ENCODE peak calls at places on chromosomes 2 and 18, in nine cellular contexts. Z is dorsolateral prefrontal cortex; S is astrocyte of the spinal cord; U is astrocyte of the cerebellum; H is CD8-positive, alpha-beta T cell; Q is bronchial epithelial cell; A is H9; J is endothelial cell; R is nephron progenitor cell. P is an unnamed sample.
A peak's percentile ranks its signal among the peaks of the same experiment; 100 is the strongest.

GRCh38 chr2:235964787-235965390 is 203.3 kb downstream of the GBX2 start:
- DNase-seq in S (no peak), U (no peak), H (no peak), J (no peak), A (peak; percentile 23), R (no peak), Z (no peak), Q (no peak), P (no peak)

GRCh38 chr18:50429207-50429948 is 54.5 kb downstream of the SKA1 start:
- DNase-seq in A (no peak), H (no peak), J (peak; percentile 26), R (no peak), Z (no peak), U (peak; percentile 3), S (peak; percentile 32), Q (peak; percentile 44), P (no peak)

GRCh38 chr2:12732663-12733062 is 15.9 kb downstream of the TRIB2 start:
- DNase-seq in Q (no peak), S (no peak), J (no peak), H (no peak), Z (no peak), R (no peak), U (no peak), A (no peak), P (no peak)

GRCh38 chr2:71669058-71669456 is 215.7 kb downstream of the DYSF start:
- DNase-seq in Q (no peak), R (no peak), U (no peak), J (no peak), H (no peak), S (no peak), A (no peak), Z (no peak), P (no peak)

GRCh38 chr2:233692648-233693047 is at the start of gene UGT1A6:
- DNase-seq in A (no peak), Q (no peak), J (no peak), S (no peak), H (no peak), U (no peak), Z (no peak), R (no peak), P (no peak)

GRCh38 chr2:113157897-113158753 is 15.6 kb upstream of the PSD4 start:
- DNase-seq in J (no peak), A (no peak), U (no peak), Z (no peak), S (peak; percentile 51), H (no peak), Q (peak; percentile 95), R (no peak), P (no peak)

GRCh38 chr2:99066602-99067001 is 74.9 kb upstream of the C2orf15 start:
- DNase-seq in Z (no peak), A (no peak), J (peak; percentile 20), U (peak; percentile 16), S (peak; percentile 56), Q (peak; percentile 55), R (no peak), H (no peak), P (peak; percentile 8)

GRCh38 chr2:207796585-207797350 is 27.1 kb upstream of the FZD5 start:
- DNase-seq in A (peak; percentile 87), Z (no peak), H (no peak), J (no peak), S (no peak), Q (peak; percentile 46), U (no peak), R (peak; percentile 32), P (no peak)

GRCh38 chr2:138536302-138536701 is 34.7 kb downstream of the SPOPL start:
- DNase-seq in S (peak; percentile 56), Q (peak; percentile 5), A (peak; percentile 37), U (peak; percentile 51), J (no peak), R (no peak), H (no peak), Z (no peak), P (peak; percentile 25)

GRCh38 chr2:132550945-132551344 is 119.1 kb downstream of the LYPD1 start:
- DNase-seq in R (no peak), U (no peak), Z (no peak), J (no peak), H (no peak), S (peak; percentile 25), A (no peak), Q (no peak), P (no peak)

GRCh38 chr18:55327454-55327853 is 260.5 kb downstream of the TCF4 start:
- DNase-seq in J (no peak), A (no peak), Z (no peak), S (no peak), U (no peak), Q (no peak), R (no peak), H (no peak), P (no peak)

GRCh38 chr2:124560592-124561112 is 535.6 kb downstream of the CNTNAP5 start:
- DNase-seq in U (no peak), J (no peak), H (no peak), Z (no peak), A (no peak), S (no peak), Q (no peak), R (no peak), P (no peak)

GRCh38 chr2:150485871-150486538 is 1.5 kb downstream of the RND3 start:
- DNase-seq in J (peak; percentile 56), Z (peak; percentile 60), U (no peak), R (peak; percentile 72), A (peak; percentile 62), Q (peak; percentile 56), S (peak; percentile 90), H (no peak), P (no peak)

GRCh38 chr2:172613035-172613434 is 57.1 kb downstream of the PDK1 start:
- DNase-seq in R (no peak), Z (no peak), Q (no peak), U (no peak), J (no peak), S (no peak), H (no peak), A (peak; percentile 52), P (no peak)

DNA sequence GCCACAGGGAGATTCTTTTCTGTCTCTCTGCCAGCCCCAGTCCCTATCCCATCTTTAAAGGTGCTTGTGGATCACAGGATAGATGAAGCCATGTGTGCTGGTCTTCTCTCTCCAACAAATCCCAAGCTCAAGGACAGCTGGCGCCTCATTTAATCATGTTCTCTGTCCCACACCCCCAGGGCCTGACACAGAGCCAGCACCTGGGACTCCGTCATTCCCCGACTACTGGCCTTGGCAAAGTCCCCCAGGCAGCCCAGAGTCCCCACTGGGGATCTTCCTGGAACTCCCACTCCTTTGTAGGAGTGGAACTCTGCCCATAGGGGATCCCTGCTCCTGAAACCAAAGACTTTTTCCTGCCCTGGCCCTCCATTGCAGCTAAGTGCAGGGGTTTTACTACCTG is 60.8 kb downstream of the MTHFD2 start:
- DNase-seq in Q (no peak), S (no peak), Z (no peak), H (no peak), R (no peak), J (no peak), A (no peak), U (no peak), P (no peak)
- TF ChIP-seq CTCF in Q (no peak), S (no peak), Z (no peak), H (no peak), R (no peak), J (no peak), A (no peak), U (no peak), P (no peak)

GRCh38 chr2:43227830-43228280 is 1.4 kb upstream of the ZFP36L2 start:
- DNase-seq in Z (no peak), J (no peak), U (no peak), Q (no peak), H (no peak), A (no peak), S (no peak), R (no peak), P (no peak)
- TF ChIP-seq CTCF in Z (peak; percentile 3), J (peak; percentile 4), U (no peak), Q (peak; percentile 60), H (no peak), A (no peak), S (peak; percentile 47), R (peak; percentile 9), P (peak; percentile 39)

GRCh38 chr2:190514676-190515075 is 19.8 kb downstream of the NEMP2 start:
- DNase-seq in J (no peak), Q (no peak), U (no peak), R (no peak), H (no peak), Z (no peak), A (no peak), S (no peak), P (no peak)

GRCh38 chr2:190512539-190513095 is 21.9 kb downstream of the NEMP2 start:
- DNase-seq in S (no peak), Z (no peak), J (no peak), A (no peak), Q (no peak), H (no peak), R (no peak), U (no peak), P (no peak)

GRCh38 chr2:190513877-190514276 is 20.6 kb downstream of the NEMP2 start:
- DNase-seq in Z (no peak), Q (no peak), S (no peak), H (no peak), A (no peak), J (no peak), U (no peak), R (no peak), P (no peak)

GRCh38 chr2:190507135-190507534 is 27.4 kb downstream of the NEMP2 start:
- DNase-seq in J (no peak), S (no peak), Z (no peak), R (no peak), A (no peak), Q (no peak), U (no peak), H (no peak), P (no peak)

GRCh38 chr2:190511104-190511503 is 23.4 kb downstream of the NEMP2 start:
- DNase-seq in R (no peak), A (no peak), U (peak; percentile 39), Z (no peak), H (no peak), Q (peak; percentile 38), J (no peak), S (peak; percentile 53), P (no peak)
- TF ChIP-seq CTCF in R (peak; percentile 44), A (peak; percentile 64), U (peak; percentile 51), Z (peak; percentile 81), H (no peak), Q (peak; percentile 16), J (peak; percentile 41), S (peak; percentile 50), P (peak; percentile 52)

DNA sequence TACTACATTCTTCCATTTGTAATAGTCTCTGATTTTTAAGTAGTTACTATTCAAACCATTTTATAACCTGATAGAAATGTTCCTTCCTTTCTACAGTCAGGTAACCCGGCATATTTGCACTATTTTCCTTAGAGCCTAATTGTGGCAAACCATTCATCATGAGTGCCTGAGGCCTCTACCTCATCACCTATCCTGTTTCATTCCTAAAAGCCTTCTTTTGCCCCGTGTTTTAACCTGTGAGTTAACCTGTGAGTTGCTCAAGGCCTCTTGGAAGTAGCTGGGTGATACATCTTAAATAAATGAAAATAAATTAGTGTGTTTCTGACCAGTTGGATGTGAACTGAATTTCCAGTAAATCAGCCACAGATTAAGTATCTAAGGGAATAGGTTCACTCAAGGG is 6.5 kb upstream of the KLHL29 start:
- DNase-seq in S (no peak), J (no peak), H (no peak), Z (no peak), R (no peak), A (no peak), U (no peak), Q (peak; percentile 51), P (no peak)
- TF ChIP-seq CTCF in S (no peak), J (no peak), H (no peak), Z (no peak), R (no peak), A (no peak), U (no peak), Q (no peak), P (no peak)

GRCh38 chr2:240230424-240230945 is 90.0 kb upstream of the OTOS start:
- DNase-seq in S (no peak), Z (no peak), Q (no peak), H (no peak), U (no peak), J (no peak), A (no peak), R (no peak), P (no peak)
- TF ChIP-seq CTCF in S (no peak), Z (no peak), Q (no peak), H (no peak), U (no peak), J (no peak), A (no peak), R (no peak), P (no peak)

P was measured in AG09319.